ENCODE peak calls at places on chromosomes 4 and X, in eight cellular contexts. T is adipocyte; Z is mammary epithelial cell; C is heart right ventricle; M is Karpas-422; B is effector memory CD4-positive, alpha-beta T cell; P is ovary; G is cardiac muscle cell. V is an unnamed sample.

GRCh38 chr4:119939066-119939995 is 127.3 kb downstream of the MAD2L1 start:
- DNase-seq in T (peak; percentile 37), Z (no peak), C (peak; percentile 45), M (no peak), B (no peak), P (no peak), G (no peak), V (peak; percentile 52)

GRCh38 chr4:88949605-88950004 is 107.4 kb downstream of the FAM13A start:
- DNase-seq in T (no peak), Z (no peak), C (no peak), M (no peak), B (no peak), P (no peak), G (no peak), V (no peak)

GRCh38 chrX:12685541-12685940 is 105.7 kb upstream of the PRPS2 start:
- DNase-seq in T (no peak), Z (peak; percentile 63), C (no peak), M (no peak), B (no peak), P (no peak), G (no peak), V (no peak)

GRCh38 chr4:89221175-89221867 is 86.3 kb downstream of the GPRIN3 start:
- DNase-seq in T (peak; percentile 83), Z (no peak), C (no peak), M (no peak), B (no peak), P (no peak), G (no peak), V (no peak)

GRCh38 chr4:15006416-15007024 is 4.2 kb downstream of the CPEB2 start:
- DNase-seq in T (peak; percentile 52), Z (peak; percentile 20), C (no peak), M (peak; percentile 63), B (no peak), P (no peak), G (no peak), V (no peak)

GRCh38 chrX:41142130-41142529 is 56.9 kb downstream of the USP9X start:
- DNase-seq in T (peak; percentile 44), Z (no peak), C (no peak), M (no peak), B (no peak), P (no peak), G (no peak), V (no peak)

GRCh38 chr4:124278477-124278876 is 434.1 kb downstream of the ANKRD50 start:
- DNase-seq in T (peak; percentile 76), Z (peak; percentile 67), C (no peak), M (no peak), B (no peak), P (no peak), G (peak; percentile 28), V (peak; percentile 54)

GRCh38 chrX:24607616-24608015 is 39.5 kb downstream of the PCYT1B start:
- DNase-seq in T (no peak), Z (no peak), C (no peak), M (no peak), B (no peak), P (no peak), G (peak; percentile 54), V (no peak)

GRCh38 chr4:140252742-140253555 is 99.0 kb upstream of the MAML3 start:
- DNase-seq in T (peak; percentile 83), Z (peak; percentile 58), C (peak; percentile 65), M (peak; percentile 81), B (no peak), P (peak; percentile 79), G (peak; percentile 84), V (no peak)

GRCh38 chrX:151973851-151974335 is 583 bp downstream of the GABRE start:
- DNase-seq in T (peak; percentile 59), Z (peak; percentile 32), C (peak; percentile 38), M (no peak), B (no peak), P (no peak), G (peak; percentile 2), V (no peak)

GRCh38 chr4:53705972-53706371 is 114.7 kb upstream of the LNX1 start:
- DNase-seq in T (no peak), Z (no peak), C (no peak), M (no peak), B (no peak), P (no peak), G (no peak), V (no peak)

GRCh38 chr4:106369456-106370060 is 980 bp upstream of the GIMD1 start:
- DNase-seq in T (peak; percentile 90), Z (peak; percentile 50), C (peak; percentile 11), M (peak; percentile 79), B (no peak), P (peak; percentile 33), G (peak; percentile 57), V (peak; percentile 31)

GRCh38 chrX:19869195-19869594 is 18.2 kb downstream of the SH3KBP1 start:
- DNase-seq in T (no peak), Z (no peak), C (no peak), M (peak; percentile 60), B (no peak), P (no peak), G (no peak), V (no peak)

GRCh38 chr4:13966241-13967195 is 339.0 kb upstream of the BOD1L1 start:
- DNase-seq in T (peak; percentile 73), Z (peak; percentile 46), C (no peak), M (no peak), B (no peak), P (no peak), G (no peak), V (no peak)

GRCh38 chr4:189823611-189824010 is 117.1 kb upstream of the FRG1 start:
- DNase-seq in T (no peak), Z (no peak), C (no peak), M (no peak), B (no peak), P (no peak), G (no peak), V (no peak)

GRCh38 chrX:155949098-155949497 is 48.4 kb upstream of the IL9R start:
- DNase-seq in T (no peak), Z (peak; percentile 72), C (no peak), M (no peak), B (no peak), P (no peak), G (no peak), V (no peak)

GRCh38 chrX:5791721-5792120 is 436.9 kb downstream of the NLGN4X start:
- DNase-seq in T (no peak), Z (no peak), C (no peak), M (no peak), B (no peak), P (no peak), G (no peak), V (no peak)

GRCh38 chrX:3290561-3290960 is 55.9 kb downstream of the MXRA5 start:
- DNase-seq in T (peak; percentile 14), Z (no peak), C (no peak), M (no peak), B (no peak), P (no peak), G (no peak), V (no peak)

GRCh38 chrX:150370589-150371312 is 7.6 kb downstream of the MAMLD1 start:
- DNase-seq in T (peak; percentile 41), Z (no peak), C (no peak), M (no peak), B (no peak), P (no peak), G (no peak), V (no peak)

GRCh38 chr4:55398461-55398860 is 2.7 kb downstream of the TMEM165 start:
- DNase-seq in T (peak; percentile 24), Z (peak; percentile 83), C (no peak), M (no peak), B (no peak), P (no peak), G (no peak), V (peak; percentile 52)

GRCh38 chr4:55398966-55399365 is 3.2 kb downstream of the TMEM165 start:
- DNase-seq in T (peak; percentile 22), Z (peak; percentile 13), C (no peak), M (no peak), B (no peak), P (no peak), G (peak; percentile 6), V (no peak)

GRCh38 chr4:55397024-55397520 is 1.3 kb downstream of the TMEM165 start:
- DNase-seq in T (peak; percentile 55), Z (peak; percentile 29), C (peak; percentile 24), M (peak; percentile 59), B (no peak), P (peak; percentile 47), G (no peak), V (no peak)

GRCh38 chr4:55397521-55398321 is 2.0 kb downstream of the TMEM165 start:
- DNase-seq in T (peak; percentile 91), Z (peak; percentile 86), C (no peak), M (no peak), B (no peak), P (no peak), G (no peak), V (peak; percentile 35)

DNA sequence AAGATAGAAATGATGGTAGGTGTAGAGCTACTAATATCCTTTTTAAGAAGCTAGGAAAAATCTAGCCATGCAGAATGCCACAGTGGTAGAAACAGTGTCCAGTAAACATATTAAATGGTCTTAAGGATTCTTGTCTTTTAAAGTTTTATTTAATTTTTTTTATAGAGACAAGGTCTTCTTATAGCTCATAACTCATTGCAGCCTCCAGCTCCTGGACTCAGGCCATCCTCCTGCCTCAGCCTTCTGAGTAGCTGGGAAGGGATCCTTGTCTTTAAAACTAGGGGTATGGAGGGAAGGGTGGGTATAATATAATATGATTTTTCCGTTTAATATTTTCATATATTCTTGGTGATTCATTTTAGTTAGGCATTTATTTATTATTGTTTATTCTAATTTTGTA is 3.8 kb downstream of the TMEM165 start:
- DNase-seq in T (no peak), Z (no peak), C (no peak), M (no peak), B (no peak), P (no peak), G (no peak), V (no peak)
- H3K4me3 ChIP-seq in T (peak overlapping the region; percentile 93), Z (peak overlapping the region; percentile 96), C (no peak overlapping the region), M (no peak overlapping the region), B (no peak overlapping the region), P (no peak overlapping the region), G (no peak overlapping the region), V (peak overlapping the region; percentile 53)

GRCh38 chr4:186584912-186585311 is 29.5 kb upstream of the MTNR1A start:
- DNase-seq in T (no peak), Z (no peak), C (no peak), M (no peak), B (no peak), P (no peak), G (no peak), V (no peak)
- H3K36me3 ChIP-seq in T (peaks cover 63% of the 10 kb centered on the region), Z (peaks cover 54% of the 10 kb centered on the region), C (peaks cover 24% of the 10 kb centered on the region), M (no peaks in the 10 kb centered on the region), B (no peaks in the 10 kb centered on the region), P (no peaks in the 10 kb centered on the region), G (peaks cover 12% of the 10 kb centered on the region), V (peaks cover 15% of the 10 kb centered on the region)

DNA sequence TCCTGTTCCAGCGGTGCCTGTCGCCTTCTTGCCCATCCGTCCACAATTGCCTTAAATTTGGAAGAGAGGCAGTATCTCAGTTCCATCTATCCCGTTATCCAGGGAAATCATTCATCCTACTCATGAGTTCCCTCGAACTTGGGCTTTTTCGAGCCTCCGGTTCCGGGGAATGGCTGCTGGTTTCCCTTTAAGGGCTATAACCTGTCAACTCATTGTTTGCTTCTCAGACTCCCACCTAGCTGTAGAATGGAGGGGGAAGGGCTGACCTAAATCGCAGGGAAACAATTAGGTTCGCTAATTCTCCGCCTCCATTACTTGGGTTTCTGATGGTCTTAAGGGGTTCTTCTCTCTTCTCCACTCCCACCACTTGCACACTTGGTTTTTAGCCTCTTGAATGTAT is 1.2 kb downstream of the UCHL1 start:
- DNase-seq in T (peak; percentile 37), Z (no peak), C (no peak), M (no peak), B (no peak), P (no peak), G (no peak), V (no peak)
- H3K4me3 ChIP-seq in T (peak overlapping the region; percentile 84), Z (peak overlapping the region; percentile 51), C (peak overlapping the region; percentile 16), M (no peak overlapping the region), B (no peak overlapping the region), P (peak overlapping the region; percentile 41), G (peak overlapping the region; percentile 48), V (peak overlapping the region; percentile 88)

GRCh38 chr4:144611850-144612249 is 34.1 kb upstream of the HHIP start:
- DNase-seq in T (no peak), Z (peak; percentile 22), C (no peak), M (peak; percentile 73), B (no peak), P (no peak), G (peak; percentile 11), V (no peak)
- H3K36me3 ChIP-seq in T (no peaks in the 10 kb centered on the region), Z (no peaks in the 10 kb centered on the region), C (no peaks in the 10 kb centered on the region), M (no peaks in the 10 kb centered on the region), B (no peaks in the 10 kb centered on the region), P (no peaks in the 10 kb centered on the region), G (no peaks in the 10 kb centered on the region), V (no peaks in the 10 kb centered on the region)